ENCODE peak calls at places on chromosomes 2 and 18, in nine cellular contexts. I, M, D, U, P, V, O, S and F are unnamed samples.
A peak's percentile ranks its signal among the peaks of the same experiment; 100 is the strongest.

GRCh38 chr2:41038408-41038807 is 586.5 kb upstream of the SLC8A1 start:
- DNase-seq in S (peak; percentile 22), O (no peak), V (no peak), D (peak; percentile 17), P (no peak), U (no peak), I (no peak), M (no peak), F (no peak)

GRCh38 chr18:51039138-51040112 is 9.4 kb downstream of the SMAD4 start:
- DNase-seq in I (no peak), D (peak; percentile 26), V (no peak), P (no peak), M (no peak), U (peak; percentile 30), O (peak; percentile 21), S (peak; percentile 29), F (no peak)

GRCh38 chr2:72895759-72896281 is 8.6 kb downstream of the SPR start:
- DNase-seq in M (no peak), I (no peak), D (peak; percentile 48), P (no peak), U (no peak), S (peak; percentile 60), V (no peak), O (peak; percentile 47), F (no peak)

GRCh38 chr2:187552959-187553681 is 1.1 kb downstream of the TFPI start:
- DNase-seq in I (no peak), D (peak; percentile 91), S (peak; percentile 81), O (peak; percentile 89), M (peak; percentile 41), U (no peak), P (no peak), V (no peak), F (no peak)

GRCh38 chr18:13572148-13572547 is 154.2 kb downstream of the FAM210A start:
- DNase-seq in O (no peak), M (no peak), I (no peak), D (no peak), S (no peak), V (no peak), U (no peak), P (no peak), F (no peak)

GRCh38 chr2:186590538-186591441 is 934 bp downstream of the ITGAV start:
- DNase-seq in I (peak; percentile 20), P (peak; percentile 8), U (no peak), S (peak; percentile 79), O (peak; percentile 65), D (peak; percentile 60), M (peak; percentile 21), V (no peak), F (no peak)

GRCh38 chr18:44968336-44968735 is 287.6 kb downstream of the SETBP1 start:
- DNase-seq in D (no peak), U (peak; percentile 22), V (no peak), S (no peak), O (no peak), M (no peak), P (no peak), I (no peak), F (no peak)

GRCh38 chr2:68418419-68418818 is 48.7 kb downstream of the FBXO48 start:
- DNase-seq in O (no peak), I (no peak), M (no peak), S (no peak), U (no peak), V (no peak), D (no peak), P (no peak), F (no peak)

GRCh38 chr2:9234680-9235387 is 28.2 kb downstream of the ASAP2 start:
- DNase-seq in O (peak; percentile 95), P (no peak), V (no peak), M (peak; percentile 73), I (no peak), U (no peak), S (peak; percentile 99), D (peak; percentile 94), F (no peak)

GRCh38 chr2:75787532-75788132 is 76.9 kb upstream of the GCFC2 start:
- DNase-seq in V (peak; percentile 12), O (peak; percentile 49), M (peak; percentile 20), S (peak; percentile 25), U (no peak), I (no peak), D (peak; percentile 36), P (no peak), F (no peak)

GRCh38 chr2:212994976-212995375 is 156.4 kb downstream of the IKZF2 start:
- DNase-seq in V (no peak), D (no peak), U (no peak), I (no peak), O (no peak), P (no peak), S (no peak), M (no peak), F (no peak)

GRCh38 chr2:9665903-9666302 is 35.1 kb upstream of the YWHAQ start:
- DNase-seq in I (no peak), S (peak; percentile 83), V (peak; percentile 81), U (no peak), P (no peak), D (peak; percentile 68), M (peak; percentile 46), O (peak; percentile 52), F (no peak)

GRCh38 chr2:98175811-98176210 is 88.8 kb downstream of the VWA3B start:
- DNase-seq in M (no peak), S (no peak), U (peak; percentile 50), P (no peak), O (no peak), V (no peak), D (no peak), I (no peak), F (no peak)

GRCh38 chr18:61329398-61329797 is 3.8 kb upstream of the CDH20 start:
- DNase-seq in M (no peak), S (no peak), D (no peak), U (no peak), P (no peak), O (no peak), V (no peak), I (no peak), F (no peak)

GRCh38 chr2:71614976-71615768 is 161.8 kb downstream of the DYSF start:
- DNase-seq in M (peak; percentile 67), I (no peak), P (no peak), D (peak; percentile 80), S (peak; percentile 68), O (peak; percentile 75), V (peak; percentile 67), U (peak; percentile 5), F (no peak)

GRCh38 chr2:205288681-205289080 is 393.6 kb upstream of the NRP2 start:
- DNase-seq in M (no peak), S (no peak), P (no peak), D (no peak), I (no peak), U (no peak), O (no peak), V (no peak), F (no peak)

GRCh38 chr2:239396881-239397681 is 3.7 kb downstream of the HDAC4 start:
- DNase-seq in M (no peak), V (no peak), O (peak; percentile 17), I (no peak), U (no peak), S (no peak), P (no peak), D (no peak), F (peak; percentile 24)

GRCh38 chr2:19812166-19812565 is 89.6 kb downstream of the TTC32 start:
- DNase-seq in O (no peak), M (no peak), D (no peak), U (no peak), P (no peak), V (no peak), I (no peak), S (no peak), F (no peak)